ENCODE peak calls at places on chromosomes 5 and 9, in nine cellular contexts. One of them, this sample, is unnamed.

GRCh38 chr5:77852514-77853352 is 76.6 kb upstream of the TBCA start:
- DNase-seq in T-cell: peak; percentile 4
- DNase-seq in T-helper 9 cell: no peak
- DNase-seq in mammary epithelial cell: peak; percentile 54
- DNase-seq in NCI-H1105 treated with DMSO at 0.1 percent for 48 hours: no peak
- DNase-seq in NCI-H1694 treated with DMSO at 0.1 percent for 48 hours: no peak
- DNase-seq in mucosa of descending colon: peak; percentile 54
- DNase-seq in neural progenitor cell: peak; percentile 85
- DNase-seq in H54: peak; percentile 54
- DNase-seq in this sample: peak; percentile 24

GRCh38 chr5:144092510-144092909 is 77.9 kb downstream of the YIPF5 start:
- DNase-seq in neural progenitor cell: no peak
- DNase-seq in mucosa of descending colon: no peak
- DNase-seq in mammary epithelial cell: peak; percentile 43
- DNase-seq in NCI-H1694 treated with DMSO at 0.1 percent for 48 hours: no peak
- DNase-seq in T-helper 9 cell: no peak
- DNase-seq in H54: peak; percentile 13
- DNase-seq in NCI-H1105 treated with DMSO at 0.1 percent for 48 hours: no peak
- DNase-seq in T-cell: no peak
- DNase-seq in this sample: no peak

GRCh38 chr5:20102291-20102690 is 114.3 kb upstream of the CDH18 start:
- DNase-seq in NCI-H1694 treated with DMSO at 0.1 percent for 48 hours: no peak
- DNase-seq in mucosa of descending colon: no peak
- DNase-seq in NCI-H1105 treated with DMSO at 0.1 percent for 48 hours: no peak
- DNase-seq in mammary epithelial cell: no peak
- DNase-seq in T-cell: no peak
- DNase-seq in T-helper 9 cell: no peak
- DNase-seq in H54: no peak
- DNase-seq in neural progenitor cell: peak; percentile 33
- DNase-seq in this sample: no peak

GRCh38 chr5:25091917-25092316 is 447.1 kb upstream of the CDH10 start:
- DNase-seq in mucosa of descending colon: no peak
- DNase-seq in H54: no peak
- DNase-seq in mammary epithelial cell: peak; percentile 3
- DNase-seq in NCI-H1105 treated with DMSO at 0.1 percent for 48 hours: no peak
- DNase-seq in T-helper 9 cell: no peak
- DNase-seq in NCI-H1694 treated with DMSO at 0.1 percent for 48 hours: no peak
- DNase-seq in T-cell: no peak
- DNase-seq in neural progenitor cell: no peak
- DNase-seq in this sample: no peak

GRCh38 chr9:114339130-114339908 is 9.7 kb downstream of the ORM2 start:
- DNase-seq in NCI-H1105 treated with DMSO at 0.1 percent for 48 hours: peak; percentile 7
- DNase-seq in mammary epithelial cell: peak; percentile 37
- DNase-seq in T-helper 9 cell: peak; percentile 47
- DNase-seq in mucosa of descending colon: no peak
- DNase-seq in NCI-H1694 treated with DMSO at 0.1 percent for 48 hours: no peak
- DNase-seq in neural progenitor cell: peak; percentile 71
- DNase-seq in H54: peak; percentile 87
- DNase-seq in T-cell: peak; percentile 24
- DNase-seq in this sample: peak; percentile 47

GRCh38 chr5:116455061-116455460 is 119.6 kb downstream of the SEMA6A start:
- DNase-seq in mucosa of descending colon: no peak
- DNase-seq in mammary epithelial cell: no peak
- DNase-seq in NCI-H1105 treated with DMSO at 0.1 percent for 48 hours: no peak
- DNase-seq in T-helper 9 cell: no peak
- DNase-seq in H54: no peak
- DNase-seq in NCI-H1694 treated with DMSO at 0.1 percent for 48 hours: no peak
- DNase-seq in T-cell: no peak
- DNase-seq in neural progenitor cell: no peak
- DNase-seq in this sample: no peak

GRCh38 chr9:72480931-72481330 is 40.5 kb upstream of the TMC1 start:
- DNase-seq in mammary epithelial cell: no peak
- DNase-seq in H54: no peak
- DNase-seq in NCI-H1105 treated with DMSO at 0.1 percent for 48 hours: no peak
- DNase-seq in NCI-H1694 treated with DMSO at 0.1 percent for 48 hours: no peak
- DNase-seq in neural progenitor cell: no peak
- DNase-seq in T-cell: no peak
- DNase-seq in T-helper 9 cell: no peak
- DNase-seq in mucosa of descending colon: no peak
- DNase-seq in this sample: no peak

GRCh38 chr9:97632406-97632991 is 669 bp downstream of the TSTD2 start:
- DNase-seq in mammary epithelial cell: no peak
- DNase-seq in T-helper 9 cell: peak; percentile 13
- DNase-seq in mucosa of descending colon: peak; percentile 72
- DNase-seq in neural progenitor cell: peak; percentile 84
- DNase-seq in H54: no peak
- DNase-seq in NCI-H1694 treated with DMSO at 0.1 percent for 48 hours: peak; percentile 87
- DNase-seq in NCI-H1105 treated with DMSO at 0.1 percent for 48 hours: peak; percentile 76
- DNase-seq in T-cell: no peak
- DNase-seq in this sample: no peak

GRCh38 chr9:116368680-116369079 is 215.1 kb downstream of the PAPPA start:
- DNase-seq in NCI-H1694 treated with DMSO at 0.1 percent for 48 hours: no peak
- DNase-seq in NCI-H1105 treated with DMSO at 0.1 percent for 48 hours: no peak
- DNase-seq in T-helper 9 cell: no peak
- DNase-seq in mucosa of descending colon: no peak
- DNase-seq in H54: no peak
- DNase-seq in T-cell: no peak
- DNase-seq in neural progenitor cell: no peak
- DNase-seq in mammary epithelial cell: no peak
- DNase-seq in this sample: no peak

GRCh38 chr5:68368686-68369359 is 153.3 kb downstream of the PIK3R1 start:
- DNase-seq in mammary epithelial cell: peak; percentile 70
- DNase-seq in NCI-H1694 treated with DMSO at 0.1 percent for 48 hours: no peak
- DNase-seq in T-cell: no peak
- DNase-seq in neural progenitor cell: no peak
- DNase-seq in T-helper 9 cell: no peak
- DNase-seq in mucosa of descending colon: no peak
- DNase-seq in H54: no peak
- DNase-seq in NCI-H1105 treated with DMSO at 0.1 percent for 48 hours: peak; percentile 69
- DNase-seq in this sample: no peak

GRCh38 chr9:74858753-74859414 is 28.8 kb downstream of the TRPM6 start:
- DNase-seq in mammary epithelial cell: no peak
- DNase-seq in T-helper 9 cell: no peak
- DNase-seq in NCI-H1694 treated with DMSO at 0.1 percent for 48 hours: no peak
- DNase-seq in mucosa of descending colon: no peak
- DNase-seq in NCI-H1105 treated with DMSO at 0.1 percent for 48 hours: no peak
- DNase-seq in H54: no peak
- DNase-seq in neural progenitor cell: no peak
- DNase-seq in T-cell: no peak
- DNase-seq in this sample: no peak

GRCh38 chr9:37311938-37312730 is 110.4 kb upstream of the GRHPR start:
- DNase-seq in NCI-H1694 treated with DMSO at 0.1 percent for 48 hours: no peak
- DNase-seq in T-helper 9 cell: no peak
- DNase-seq in mucosa of descending colon: no peak
- DNase-seq in mammary epithelial cell: peak; percentile 60
- DNase-seq in NCI-H1105 treated with DMSO at 0.1 percent for 48 hours: no peak
- DNase-seq in neural progenitor cell: no peak
- DNase-seq in T-cell: no peak
- DNase-seq in H54: peak; percentile 5
- DNase-seq in this sample: no peak

GRCh38 chr5:12175914-12176585 is 271.8 kb upstream of the CTNND2 start:
- DNase-seq in NCI-H1694 treated with DMSO at 0.1 percent for 48 hours: no peak
- DNase-seq in T-helper 9 cell: no peak
- DNase-seq in mucosa of descending colon: no peak
- DNase-seq in NCI-H1105 treated with DMSO at 0.1 percent for 48 hours: no peak
- DNase-seq in mammary epithelial cell: no peak
- DNase-seq in neural progenitor cell: no peak
- DNase-seq in H54: no peak
- DNase-seq in T-cell: no peak
- DNase-seq in this sample: no peak

GRCh38 chr5:68303038-68303738 is 87.6 kb downstream of the PIK3R1 start:
- DNase-seq in mucosa of descending colon: no peak
- DNase-seq in mammary epithelial cell: peak; percentile 90
- DNase-seq in T-cell: no peak
- DNase-seq in T-helper 9 cell: no peak
- DNase-seq in NCI-H1105 treated with DMSO at 0.1 percent for 48 hours: no peak
- DNase-seq in neural progenitor cell: no peak
- DNase-seq in NCI-H1694 treated with DMSO at 0.1 percent for 48 hours: no peak
- DNase-seq in H54: no peak
- DNase-seq in this sample: no peak

GRCh38 chr5:51376504-51376903 is 6.7 kb upstream of the ISL1 start:
- DNase-seq in T-helper 9 cell: no peak
- DNase-seq in mucosa of descending colon: no peak
- DNase-seq in NCI-H1694 treated with DMSO at 0.1 percent for 48 hours: no peak
- DNase-seq in NCI-H1105 treated with DMSO at 0.1 percent for 48 hours: peak; percentile 74
- DNase-seq in H54: no peak
- DNase-seq in neural progenitor cell: peak; percentile 76
- DNase-seq in mammary epithelial cell: no peak
- DNase-seq in T-cell: no peak
- DNase-seq in this sample: no peak

GRCh38 chr5:145557345-145557744 is 277.8 kb downstream of the PRELID2 start:
- DNase-seq in mucosa of descending colon: no peak
- DNase-seq in NCI-H1105 treated with DMSO at 0.1 percent for 48 hours: no peak
- DNase-seq in T-cell: no peak
- DNase-seq in H54: no peak
- DNase-seq in NCI-H1694 treated with DMSO at 0.1 percent for 48 hours: no peak
- DNase-seq in neural progenitor cell: no peak
- DNase-seq in mammary epithelial cell: no peak
- DNase-seq in T-helper 9 cell: no peak
- DNase-seq in this sample: no peak

GRCh38 chr5:83583859-83584258 is 112.3 kb downstream of the VCAN start:
- DNase-seq in mammary epithelial cell: peak; percentile 75
- DNase-seq in NCI-H1694 treated with DMSO at 0.1 percent for 48 hours: no peak
- DNase-seq in T-cell: no peak
- DNase-seq in T-helper 9 cell: no peak
- DNase-seq in mucosa of descending colon: no peak
- DNase-seq in neural progenitor cell: no peak
- DNase-seq in NCI-H1105 treated with DMSO at 0.1 percent for 48 hours: no peak
- DNase-seq in H54: no peak
- DNase-seq in this sample: no peak

GRCh38 chr5:164501344-164501743 is 995.9 kb downstream of the MAT2B start:
- DNase-seq in NCI-H1105 treated with DMSO at 0.1 percent for 48 hours: no peak
- DNase-seq in T-cell: no peak
- DNase-seq in mammary epithelial cell: no peak
- DNase-seq in T-helper 9 cell: no peak
- DNase-seq in NCI-H1694 treated with DMSO at 0.1 percent for 48 hours: no peak
- DNase-seq in neural progenitor cell: no peak
- DNase-seq in H54: no peak
- DNase-seq in mucosa of descending colon: no peak
- DNase-seq in this sample: no peak

GRCh38 chr5:57600321-57600720 is 117.7 kb upstream of the ACTBL2 start:
- DNase-seq in mucosa of descending colon: no peak
- DNase-seq in NCI-H1694 treated with DMSO at 0.1 percent for 48 hours: no peak
- DNase-seq in neural progenitor cell: no peak
- DNase-seq in T-cell: no peak
- DNase-seq in NCI-H1105 treated with DMSO at 0.1 percent for 48 hours: no peak
- DNase-seq in H54: no peak
- DNase-seq in mammary epithelial cell: no peak
- DNase-seq in T-helper 9 cell: no peak
- DNase-seq in this sample: no peak

GRCh38 chr5:44225231-44226160 is 163.7 kb downstream of the FGF10 start:
- DNase-seq in NCI-H1105 treated with DMSO at 0.1 percent for 48 hours: no peak
- DNase-seq in neural progenitor cell: no peak
- DNase-seq in T-cell: no peak
- DNase-seq in mucosa of descending colon: no peak
- DNase-seq in mammary epithelial cell: no peak
- DNase-seq in NCI-H1694 treated with DMSO at 0.1 percent for 48 hours: no peak
- DNase-seq in T-helper 9 cell: no peak
- DNase-seq in H54: no peak
- DNase-seq in this sample: no peak

GRCh38 chr9:617441-618085 is 223.9 kb upstream of the DMRT1 start:
- DNase-seq in neural progenitor cell: no peak
- DNase-seq in T-cell: no peak
- DNase-seq in T-helper 9 cell: no peak
- DNase-seq in mucosa of descending colon: no peak
- DNase-seq in NCI-H1694 treated with DMSO at 0.1 percent for 48 hours: no peak
- DNase-seq in mammary epithelial cell: no peak
- DNase-seq in NCI-H1105 treated with DMSO at 0.1 percent for 48 hours: no peak
- DNase-seq in H54: no peak
- DNase-seq in this sample: no peak

GRCh38 chr9:135700525-135700924 is 1.2 kb upstream of the SOHLH1 start:
- DNase-seq in T-cell: no peak
- DNase-seq in T-helper 9 cell: no peak
- DNase-seq in NCI-H1105 treated with DMSO at 0.1 percent for 48 hours: no peak
- DNase-seq in mammary epithelial cell: no peak
- DNase-seq in mucosa of descending colon: no peak
- DNase-seq in NCI-H1694 treated with DMSO at 0.1 percent for 48 hours: no peak
- DNase-seq in H54: no peak
- DNase-seq in neural progenitor cell: no peak
- DNase-seq in this sample: no peak

GRCh38 chr9:96242829-96243228 is 59.1 kb downstream of the HSD17B3 start:
- DNase-seq in neural progenitor cell: no peak
- DNase-seq in NCI-H1105 treated with DMSO at 0.1 percent for 48 hours: no peak
- DNase-seq in T-helper 9 cell: no peak
- DNase-seq in T-cell: no peak
- DNase-seq in H54: no peak
- DNase-seq in mucosa of descending colon: no peak
- DNase-seq in mammary epithelial cell: no peak
- DNase-seq in NCI-H1694 treated with DMSO at 0.1 percent for 48 hours: no peak
- DNase-seq in this sample: no peak

GRCh38 chr5:80206282-80206681 is 49.6 kb downstream of the SERINC5 start:
- DNase-seq in NCI-H1694 treated with DMSO at 0.1 percent for 48 hours: no peak
- DNase-seq in NCI-H1105 treated with DMSO at 0.1 percent for 48 hours: no peak
- DNase-seq in neural progenitor cell: no peak
- DNase-seq in mucosa of descending colon: no peak
- DNase-seq in T-helper 9 cell: no peak
- DNase-seq in mammary epithelial cell: peak; percentile 88
- DNase-seq in T-cell: no peak
- DNase-seq in H54: no peak
- DNase-seq in this sample: no peak